ENCODE peak calls at places on chromosomes 1 and 21, in eight cellular contexts. M is glutamatergic neuron, K is type B pancreatic cell, E is tibial artery, J is RWPE1, U is neural crest cell, V is IMR-90, N is astrocyte of the cerebellum. B is an unnamed sample.
A peak's percentile ranks its signal among the peaks of the same experiment; 100 is the strongest.

GRCh38 chr1:199684686-199685273 is 342.7 kb upstream of the NR5A2 start:
- DNase-seq in E (no peak), N (peak; percentile 73), J (peak; percentile 88), K (no peak), U (peak; percentile 23), M (no peak), V (peak; percentile 82), B (peak; percentile 36)

GRCh38 chr1:61636392-61636791 is 88.5 kb downstream of the TM2D1 start:
- DNase-seq in U (no peak), V (no peak), K (no peak), N (no peak), M (no peak), E (no peak), J (no peak), B (no peak)

GRCh38 chr1:43443197-43443946 is 10.4 kb downstream of the HYI start:
- DNase-seq in J (no peak), V (no peak), U (no peak), N (no peak), K (no peak), M (peak; percentile 8), E (peak; percentile 54), B (no peak)

GRCh38 chr21:33849839-33850238 is 65.8 kb downstream of the ATP5PO start:
- DNase-seq in V (no peak), M (no peak), N (no peak), J (no peak), K (no peak), U (no peak), E (no peak), B (no peak)

GRCh38 chr1:18635833-18636671 is 5.4 kb downstream of the PAX7 start:
- DNase-seq in K (no peak), E (no peak), J (peak; percentile 56), M (peak; percentile 71), V (no peak), N (no peak), U (no peak), B (peak; percentile 10)

GRCh38 chr1:3593334-3593733 is 18.0 kb downstream of the MEGF6 start:
- DNase-seq in N (no peak), M (no peak), V (no peak), E (no peak), J (no peak), U (no peak), K (no peak), B (no peak)

GRCh38 chr1:23964790-23965740 is 5.4 kb downstream of the PNRC2 start:
- DNase-seq in U (no peak), J (no peak), K (no peak), E (no peak), N (no peak), V (peak; percentile 61), M (no peak), B (no peak)

GRCh38 chr1:151146072-151146415 is 387 bp downstream of the SEMA6C start:
- DNase-seq in N (no peak), U (no peak), V (no peak), K (no peak), E (no peak), J (no peak), M (no peak), B (no peak)

GRCh38 chr21:28111151-28111619 is 881.5 kb downstream of the LTN1 start:
- DNase-seq in E (no peak), M (no peak), U (no peak), K (no peak), V (peak; percentile 92), J (no peak), N (peak; percentile 94), B (no peak)

GRCh38 chr1:109274533-109275476 is 8.1 kb downstream of the PSRC1 start:
- DNase-seq in V (peak; percentile 75), M (no peak), J (peak; percentile 85), N (no peak), U (no peak), E (no peak), K (peak; percentile 71), B (no peak)

GRCh38 chr1:59156526-59157196 is 140.2 kb upstream of the FGGY start:
- DNase-seq in M (no peak), V (no peak), J (no peak), E (no peak), N (peak; percentile 76), K (no peak), U (peak; percentile 28), B (peak; percentile 38)

GRCh38 chr1:8025671-8026144 is 401 bp downstream of the ERRFI1 start:
- DNase-seq in N (no peak), U (peak; percentile 9), E (no peak), J (no peak), K (no peak), V (no peak), M (no peak), B (no peak)

GRCh38 chr1:74767490-74767889 is 34.5 kb downstream of the TYW3 start:
- DNase-seq in M (no peak), N (no peak), J (peak; percentile 1), E (no peak), K (no peak), U (no peak), V (peak; percentile 2), B (peak; percentile 20)

GRCh38 chr1:51660570-51660969 is 43.7 kb downstream of the OSBPL9 start:
- DNase-seq in V (no peak), U (no peak), K (no peak), N (no peak), J (no peak), M (no peak), E (no peak), B (no peak)

DNA sequence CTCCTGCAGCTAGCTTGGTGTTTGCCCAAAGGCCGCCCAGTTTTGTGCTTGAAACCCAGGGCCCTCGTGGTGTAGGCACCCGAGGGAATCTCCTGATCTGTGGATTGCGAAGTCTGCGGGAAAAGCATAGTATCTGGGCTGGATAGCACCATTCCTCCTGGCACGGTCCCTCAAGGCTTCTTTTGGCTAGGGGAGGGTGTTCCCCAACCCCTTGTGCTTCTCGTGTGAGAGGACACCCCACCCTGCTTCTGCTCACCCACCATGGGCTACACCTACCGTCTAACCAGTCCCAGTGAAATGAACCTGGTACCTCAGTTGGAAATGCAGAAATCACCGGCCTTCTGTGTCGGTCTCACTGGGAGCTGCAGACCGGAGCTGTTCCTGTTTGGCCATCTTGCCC is 403.5 kb downstream of the USP25 start:
- DNase-seq in N (no peak), M (no peak), J (no peak), E (no peak), V (no peak), K (no peak), U (no peak), B (no peak)
- TF ChIP-seq CTCF in N (no peak), M (no peak), J (no peak), E (no peak), V (no peak), K (no peak), U (no peak), B (no peak)

GRCh38 chr1:149887456-149888159 is 11.8 kb upstream of the BOLA1 start:
- DNase-seq in M (peak; percentile 48), U (peak; percentile 60), N (peak; percentile 96), E (peak; percentile 92), K (peak; percentile 82), J (peak; percentile 93), V (peak; percentile 99), B (peak; percentile 53)

GRCh38 chr1:149886396-149887195 is 12.8 kb upstream of the BOLA1 start:
- DNase-seq in K (peak; percentile 84), J (peak; percentile 97), N (peak; percentile 99), V (peak; percentile 100), U (peak; percentile 83), M (peak; percentile 60), E (peak; percentile 94), B (peak; percentile 72)

GRCh38 chr1:149883598-149884247 is 15.6 kb upstream of the BOLA1 start:
- DNase-seq in K (peak; percentile 16), N (no peak), M (no peak), U (no peak), E (no peak), J (no peak), V (no peak), B (no peak)

GRCh38 chr1:149884433-149885363 is 14.7 kb upstream of the BOLA1 start:
- DNase-seq in V (peak; percentile 30), N (no peak), J (no peak), E (no peak), K (no peak), M (no peak), U (no peak), B (no peak)

GRCh38 chr1:149885364-149886111 is 13.8 kb upstream of the BOLA1 start:
- DNase-seq in N (peak; percentile 53), U (peak; percentile 61), J (peak; percentile 57), M (peak; percentile 76), K (peak; percentile 80), V (peak; percentile 84), E (peak; percentile 96), B (peak; percentile 40)
- TF ChIP-seq CTCF in N (peak; percentile 17), U (no peak), J (no peak), M (no peak), K (peak; percentile 44), V (no peak), E (peak; percentile 4), B (no peak)

GRCh38 chr1:218411101-218411500 is 66.0 kb downstream of the TGFB2 start:
- DNase-seq in E (no peak), K (no peak), J (no peak), N (no peak), M (no peak), V (no peak), U (no peak), B (no peak)

GRCh38 chr1:218409946-218410510 is 64.9 kb downstream of the TGFB2 start:
- DNase-seq in K (no peak), V (peak; percentile 50), E (no peak), M (no peak), U (no peak), N (peak; percentile 20), J (peak; percentile 49), B (no peak)

GRCh38 chr1:218408135-218408534 is 63.0 kb downstream of the TGFB2 start:
- DNase-seq in M (no peak), N (no peak), V (no peak), E (no peak), J (no peak), K (no peak), U (no peak), B (no peak)

GRCh38 chr1:218407630-218408029 is 62.5 kb downstream of the TGFB2 start:
- DNase-seq in N (no peak), M (no peak), V (no peak), E (no peak), U (no peak), K (no peak), J (no peak), B (no peak)

GRCh38 chr1:218408942-218409341 is 63.8 kb downstream of the TGFB2 start:
- DNase-seq in U (no peak), E (no peak), M (peak; percentile 24), V (no peak), J (no peak), N (no peak), K (no peak), B (no peak)
- TF ChIP-seq CTCF in U (no peak), E (no peak), M (no peak), V (no peak), J (no peak), N (no peak), K (no peak), B (no peak)

GRCh38 chr1:175137369-175137768 is 55.2 kb downstream of the KIAA0040 start:
- DNase-seq in U (no peak), N (no peak), J (no peak), E (no peak), K (no peak), M (no peak), V (no peak), B (no peak)

GRCh38 chr1:175133693-175134435 is 58.7 kb downstream of the KIAA0040 start:
- DNase-seq in E (no peak), U (no peak), J (no peak), N (no peak), M (no peak), K (no peak), V (no peak), B (no peak)

GRCh38 chr1:175134500-175134899 is 58.1 kb downstream of the KIAA0040 start:
- DNase-seq in N (no peak), K (no peak), E (no peak), V (no peak), M (no peak), U (no peak), J (no peak), B (no peak)

GRCh38 chr1:175138579-175138978 is 54.0 kb downstream of the KIAA0040 start:
- DNase-seq in M (no peak), K (no peak), N (no peak), E (no peak), J (no peak), V (no peak), U (no peak), B (no peak)
- TF ChIP-seq CTCF in M (no peak), K (no peak), N (no peak), E (no peak), J (no peak), V (no peak), U (no peak), B (no peak)

B was measured in endothelial cell.